ENCODE peak calls at places on chromosomes 5 and 9, in seven cellular contexts. D is K562, F is SK-N-SH, G is HCT116, M is H1, X is HepG2, A is GM12878. Y is an unnamed sample.

GRCh38 chr5:93600409-93601052 is 17.5 kb downstream of the NR2F1 start:
- DNase-seq in M (no peak), F (no peak), X (no peak), A (no peak), G (no peak), D (no peak), Y (peak)

GRCh38 chr9:6644346-6645152 is 980 bp downstream of the GLDC start:
- DNase-seq in X (no peak), F (no peak), G (no peak), A (no peak), M (no peak), D (no peak), Y (no peak)

GRCh38 chr5:94856257-94856656 is 237.8 kb downstream of the SLF1 start:
- DNase-seq in A (no peak), X (no peak), F (no peak), M (no peak), D (no peak), G (no peak), Y (no peak)

GRCh38 chr5:78961743-78962142 is 23.4 kb downstream of the ARSB start:
- DNase-seq in X (no peak), F (no peak), G (no peak), M (no peak), A (no peak), D (no peak), Y (no peak)

GRCh38 chr5:6554812-6555211 is 78.0 kb downstream of the NSUN2 start:
- DNase-seq in X (no peak), D (no peak), F (no peak), M (no peak), G (no peak), A (no peak), Y (no peak)

GRCh38 chr9:88829276-88829675 is 162.0 kb upstream of the S1PR3 start:
- DNase-seq in A (no peak), G (no peak), D (no peak), X (no peak), F (no peak), M (no peak), Y (no peak)

GRCh38 chr9:131126059-131126426 is 657 bp downstream of the NUP214 start:
- DNase-seq in G (no peak), X (peak), D (peak), A (no peak), M (no peak), F (no peak), Y (no peak)

GRCh38 chr5:53965459-53965858 is 344.9 kb downstream of the ARL15 start:
- DNase-seq in A (no peak), M (no peak), F (no peak), X (no peak), D (no peak), G (no peak), Y (no peak)

GRCh38 chr5:153483482-153483881 is 7.0 kb upstream of the GRIA1 start:
- DNase-seq in A (no peak), G (no peak), M (no peak), F (no peak), D (no peak), X (no peak), Y (no peak)

GRCh38 chr9:72635197-72635596 is 113.8 kb downstream of the TMC1 start:
- DNase-seq in F (no peak), D (no peak), X (no peak), G (no peak), A (peak), M (no peak), Y (no peak)

GRCh38 chr5:127290019-127290945 is at the start of gene MEGF10:
- DNase-seq in M (peak), D (peak), X (peak), F (peak), A (no peak), G (no peak), Y (peak)

GRCh38 chr5:78269088-78269703 is 25.3 kb downstream of the AP3B1 start:
- DNase-seq in A (no peak), G (no peak), F (no peak), D (peak), X (no peak), M (no peak), Y (peak)

GRCh38 chr5:176697929-176698520 is 50.7 kb downstream of the TSPAN17 start:
- DNase-seq in M (no peak), X (no peak), A (no peak), D (no peak), G (no peak), F (no peak), Y (no peak)

GRCh38 chr5:67166460-67166871 is 30.1 kb downstream of the CD180 start:
- DNase-seq in G (peak), M (no peak), D (no peak), X (no peak), A (no peak), F (no peak), Y (no peak)

GRCh38 chr9:75019022-75019421 is 9.1 kb downstream of the CARNMT1 start:
- DNase-seq in X (no peak), M (no peak), F (no peak), A (no peak), D (no peak), G (no peak), Y (peak)

GRCh38 chr5:40623480-40624420 is 56.0 kb upstream of the PTGER4 start:
- DNase-seq in X (no peak), G (no peak), A (no peak), D (no peak), M (no peak), F (no peak), Y (no peak)

GRCh38 chr5:133460172-133460758 is 152.1 kb downstream of the FSTL4 start:
- DNase-seq in D (peak), X (no peak), M (peak), F (peak), A (no peak), G (peak), Y (peak)

GRCh38 chr5:137836997-137837396 is 30.7 kb upstream of the MYOT start:
- DNase-seq in M (no peak), X (no peak), D (no peak), G (no peak), A (no peak), F (no peak), Y (no peak)

GRCh38 chr9:15642369-15642962 is 89.6 kb downstream of the CCDC171 start:
- DNase-seq in M (no peak), X (peak), D (peak), F (peak), G (peak), A (no peak), Y (peak)

GRCh38 chr9:6444108-6444507 is 31.1 kb downstream of the UHRF2 start:
- DNase-seq in D (no peak), F (no peak), A (no peak), X (no peak), G (no peak), M (no peak), Y (no peak)

GRCh38 chr9:84111726-84112125 is 131.1 kb downstream of the RMI1 start:
- DNase-seq in G (no peak), A (no peak), X (no peak), F (no peak), D (no peak), M (no peak), Y (no peak)

GRCh38 chr9:97863314-97863713 is 10.3 kb downstream of the FOXE1 start:
- DNase-seq in G (no peak), D (no peak), M (no peak), F (no peak), A (no peak), X (no peak), Y (no peak)

GRCh38 chr9:38018964-38019602 is 49.9 kb downstream of the SHB start:
- DNase-seq in G (no peak), D (no peak), A (no peak), M (no peak), F (no peak), X (peak), Y (no peak)

GRCh38 chr5:147303976-147304375 is 69.2 kb downstream of the STK32A start:
- DNase-seq in X (no peak), G (peak), M (no peak), F (no peak), A (no peak), D (no peak), Y (no peak)
- TF ChIP-seq JUND in X (no peak), G (peak), M (no peak), F (peak), A (no peak), D (no peak), Y (no peak)

GRCh38 chr5:165188555-165189260 is 1683.3 kb downstream of the MAT2B start:
- DNase-seq in G (no peak), X (no peak), F (no peak), A (no peak), D (no peak), M (no peak), Y (no peak)

GRCh38 chr5:165187815-165188214 is 1682.4 kb downstream of the MAT2B start:
- DNase-seq in D (no peak), M (no peak), A (no peak), X (no peak), F (no peak), G (no peak), Y (no peak)

GRCh38 chr5:165184183-165184582 is 1678.8 kb downstream of the MAT2B start:
- DNase-seq in D (no peak), A (no peak), M (no peak), F (no peak), X (no peak), G (no peak), Y (no peak)

GRCh38 chr5:165185726-165186125 is 1680.3 kb downstream of the MAT2B start:
- DNase-seq in X (no peak), G (no peak), A (no peak), M (no peak), F (no peak), D (no peak), Y (no peak)
- TF ChIP-seq JUND in X (no peak), G (no peak), A (no peak), M (no peak), F (no peak), D (no peak), Y (no peak)

DNA sequence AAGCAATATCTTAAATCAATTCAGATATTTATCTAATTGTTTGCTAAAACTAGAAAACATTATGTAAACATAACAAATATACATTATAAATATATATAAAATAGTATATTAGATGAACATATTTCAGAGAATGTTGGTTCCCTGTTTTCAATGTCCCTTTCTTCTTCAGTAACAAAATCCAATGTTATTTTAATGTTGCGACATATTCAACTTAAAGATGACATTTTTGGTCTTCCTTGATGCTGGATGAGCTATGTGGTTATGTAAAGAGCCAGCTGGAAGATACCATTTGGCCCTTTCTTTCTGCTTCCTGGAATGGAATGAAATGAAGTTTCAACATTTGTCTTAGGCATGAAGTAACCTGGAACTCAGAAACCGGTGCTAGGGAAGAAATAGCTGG is 668.1 kb upstream of the CDH6 start:
- DNase-seq in M (no peak), X (no peak), A (no peak), D (no peak), F (no peak), G (no peak), Y (no peak)
- TF ChIP-seq JUND in M (no peak), X (no peak), A (no peak), D (no peak), F (no peak), G (no peak), Y (no peak)

GRCh38 chr5:128397878-128398277 is 140.2 kb downstream of the FBN2 start:
- DNase-seq in F (no peak), A (no peak), M (no peak), G (no peak), D (no peak), X (no peak), Y (no peak)
- TF ChIP-seq JUND in F (no peak), A (no peak), M (no peak), G (no peak), D (no peak), X (no peak), Y (no peak)

DNA sequence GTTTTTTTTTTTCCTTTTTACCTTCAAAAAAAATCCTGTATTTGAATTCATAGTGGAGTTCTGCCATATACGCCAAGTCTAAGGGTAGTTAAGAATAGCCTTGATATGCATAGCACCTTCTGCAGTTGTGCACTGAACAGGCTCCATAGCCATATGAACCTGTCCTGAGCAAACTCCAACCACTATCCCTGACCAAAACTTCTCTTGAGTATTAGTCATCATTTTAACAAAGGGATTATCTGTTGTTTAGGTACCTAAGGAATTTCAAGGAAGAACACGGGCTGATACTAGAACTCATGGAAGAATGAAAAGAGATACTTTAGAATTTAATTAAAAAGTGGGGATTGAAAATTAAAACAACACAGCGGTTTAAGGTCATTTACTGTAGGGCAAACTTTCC is 1.9 kb upstream of the FBXO38 start:
- DNase-seq in F (no peak), G (no peak), D (no peak), X (peak), M (no peak), A (no peak), Y (no peak)
- TF ChIP-seq JUND in F (no peak), G (no peak), D (no peak), X (no peak), M (no peak), A (no peak), Y (no peak)

Y was measured in T47D.